ENCODE peak calls at places on chromosomes 11 and 22, in four cellular contexts. K is spleen, F is MCF 10A, X is IMR-90. T is an unnamed sample.
A peak's percentile ranks its signal among the peaks of the same experiment; 100 is the strongest.

GRCh38 chr11:2509481-2510001 is 64.7 kb downstream of the KCNQ1 start:
- DNase-seq in K (peak; percentile 57), F (no peak), X (no peak), T (no peak)

GRCh38 chr22:46368422-46368821 is 32.9 kb downstream of the TRMU start:
- DNase-seq in K (no peak), F (no peak), X (no peak), T (no peak)

GRCh38 chr11:68897441-68897840 is 6.2 kb downstream of the MRPL21 start:
- DNase-seq in K (peak; percentile 33), F (no peak), X (no peak), T (no peak)

GRCh38 chr11:27241316-27242122 is 121.5 kb downstream of the CCDC34 start:
- DNase-seq in K (no peak), F (peak; percentile 42), X (peak; percentile 91), T (peak; percentile 46)

GRCh38 chr22:24095816-24096215 is 84.7 kb downstream of the CABIN1 start:
- DNase-seq in K (peak; percentile 16), F (no peak), X (no peak), T (no peak)

GRCh38 chr11:107198490-107199007 is 180.3 kb upstream of the GUCY1A2 start:
- DNase-seq in K (no peak), F (no peak), X (no peak), T (no peak)

GRCh38 chr22:47091241-47091691 is 328.8 kb downstream of the TBC1D22A start:
- DNase-seq in K (no peak), F (no peak), X (no peak), T (peak; percentile 24)

GRCh38 chr22:42294034-42294985 is 23.9 kb upstream of the TCF20 start:
- DNase-seq in K (no peak), F (peak; percentile 62), X (peak; percentile 41), T (peak; percentile 67)

GRCh38 chr11:16791494-16791961 is 53.1 kb downstream of the C11orf58 start:
- DNase-seq in K (peak; percentile 76), F (peak; percentile 84), X (peak; percentile 95), T (peak; percentile 96)

GRCh38 chr11:6404341-6405038 is 14.2 kb downstream of the SMPD1 start:
- DNase-seq in K (no peak), F (no peak), X (peak; percentile 70), T (peak; percentile 25)

GRCh38 chr22:39360242-39360641 is 10.5 kb downstream of the SYNGR1 start:
- DNase-seq in K (no peak), F (no peak), X (no peak), T (no peak)

GRCh38 chr11:64837887-64838351 is 6.5 kb downstream of the CDC42BPG start:
- DNase-seq in K (no peak), F (no peak), X (no peak), T (no peak)

GRCh38 chr11:12066799-12067508 is 43.4 kb upstream of the MICAL2 start:
- DNase-seq in K (no peak), F (peak; percentile 82), X (peak; percentile 56), T (peak; percentile 71)

GRCh38 chr22:19779011-19779421 is 18.4 kb downstream of the TBX1 start:
- DNase-seq in K (peak; percentile 32), F (no peak), X (no peak), T (no peak)

GRCh38 chr22:33969052-33969451 is 48.8 kb upstream of the LARGE1 start:
- DNase-seq in K (no peak), F (no peak), X (no peak), T (peak; percentile 1)

GRCh38 chr22:32880906-32881596 is 79.5 kb downstream of the TIMP3 start:
- DNase-seq in K (peak; percentile 83), F (no peak), X (peak; percentile 73), T (peak; percentile 90)

GRCh38 chr11:7098235-7098832 is 9.5 kb downstream of the RBMXL2 start:
- DNase-seq in K (no peak), F (peak; percentile 63), X (peak; percentile 46), T (peak; percentile 71)

GRCh38 chr11:133835258-133836075 is 9.8 kb downstream of the SPATA19 start:
- DNase-seq in K (no peak), F (peak; percentile 70), X (peak; percentile 4), T (peak; percentile 45)

GRCh38 chr11:43555811-43556210 is 124.7 kb upstream of the HSD17B12 start:
- DNase-seq in K (no peak), F (peak; percentile 6), X (peak; percentile 37), T (peak; percentile 83)

GRCh38 chr22:50326959-50327710 is at the start of gene DENND6B:
- DNase-seq in K (peak; percentile 95), F (peak; percentile 68), X (peak; percentile 69), T (peak; percentile 72)

GRCh38 chr22:48238018-48238915 is 1475.8 kb downstream of the TBC1D22A start:
- DNase-seq in K (peak; percentile 66), F (no peak), X (no peak), T (no peak)

GRCh38 chr22:43823353-43823908 is 11.3 kb upstream of the EFCAB6 start:
- DNase-seq in K (no peak), F (peak; percentile 11), X (no peak), T (no peak)

GRCh38 chr11:74754507-74755255 is 6.0 kb downstream of the RNF169 start:
- DNase-seq in K (no peak), F (peak; percentile 63), X (peak; percentile 96), T (peak; percentile 86)

GRCh38 chr11:57668467-57668890 is 565 bp downstream of the ZDHHC5 start:
- DNase-seq in K (no peak), F (no peak), X (no peak), T (no peak)

GRCh38 chr11:123694551-123694950 is 40.1 kb upstream of the SCN3B start:
- DNase-seq in K (no peak), F (no peak), X (no peak), T (no peak)

GRCh38 chr11:62133328-62134065 is 9.7 kb downstream of the INCENP start:
- DNase-seq in K (no peak), F (no peak), X (no peak), T (no peak)

GRCh38 chr11:71568707-71569349 is 3.5 kb downstream of the KRTAP5-10 start:
- DNase-seq in K (no peak), F (no peak), X (no peak), T (peak; percentile 16)

DNA sequence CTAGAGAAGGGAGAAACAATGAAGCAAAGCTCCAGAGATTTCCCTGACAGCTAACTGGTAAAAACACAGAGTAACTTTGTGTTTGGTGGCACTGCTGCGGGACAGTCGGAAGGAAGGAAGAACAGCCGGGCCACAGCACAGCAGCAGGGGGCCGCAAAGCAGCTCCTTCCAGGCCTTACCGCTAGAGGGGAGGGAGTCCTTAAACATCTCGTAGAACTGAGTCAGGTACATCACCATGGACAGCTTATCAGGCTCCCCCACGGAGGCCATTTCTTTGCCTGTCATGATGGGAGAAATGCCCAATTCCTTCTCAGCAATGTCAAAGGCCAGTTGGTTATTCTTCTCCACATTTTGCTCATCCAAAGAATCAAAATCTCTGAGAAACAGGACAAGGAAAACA is 114.6 kb upstream of the BID start:
- DNase-seq in K (no peak), F (no peak), X (peak; percentile 47), T (peak; percentile 71)
- TF ChIP-seq CTCF in K (no peak), F (no peak), X (peak; percentile 41), T (peak; percentile 79)

DNA sequence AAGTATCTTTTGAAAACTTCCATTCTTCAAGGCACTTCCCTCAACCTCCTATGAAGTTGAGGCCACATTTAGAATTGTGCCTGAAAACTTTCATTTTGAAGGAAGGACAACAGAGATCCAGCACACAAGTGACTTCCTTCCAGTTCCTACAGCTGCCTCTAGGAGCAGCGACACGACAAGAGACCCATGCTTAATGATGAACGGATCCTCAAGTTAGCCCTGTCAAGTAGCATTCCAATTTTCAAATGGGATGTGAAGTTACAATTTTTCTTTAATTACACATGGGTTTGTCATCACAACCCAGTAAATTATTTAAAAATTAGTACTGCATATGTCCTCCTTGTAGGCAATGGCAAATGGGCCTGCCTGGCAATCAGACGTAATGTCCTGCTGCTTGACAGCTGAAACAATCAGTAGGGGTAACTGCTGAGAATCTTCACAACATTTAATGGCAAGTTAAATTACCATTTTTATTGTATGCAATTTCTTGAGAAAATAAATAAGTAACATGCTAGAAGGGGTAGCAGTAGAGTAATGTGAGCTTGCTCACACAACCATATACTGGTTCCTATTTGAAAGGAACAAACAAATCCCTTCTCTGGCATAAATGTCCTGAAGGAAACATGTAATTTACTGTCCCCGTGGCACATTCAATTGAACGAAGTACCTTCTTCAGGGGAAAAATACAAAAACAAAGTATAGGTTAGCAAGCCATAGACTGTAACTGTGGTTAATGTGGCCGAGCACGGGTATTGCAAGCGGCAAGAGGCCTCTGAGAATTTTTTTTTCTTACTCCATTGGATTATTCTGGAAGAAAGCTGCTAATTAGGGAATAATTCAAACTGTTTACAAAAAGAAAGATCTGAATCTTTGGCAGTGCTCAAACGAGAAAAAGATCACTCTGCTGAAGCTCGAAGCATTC is 288.3 kb downstream of the CADM1 start:
- DNase-seq in K (no peak), F (peak; percentile 25), X (no peak), T (peak; percentile 36)
- TF ChIP-seq CTCF in K (no peak), F (peak; percentile 18), X (peak; percentile 27), T (peak; percentile 63)

DNA sequence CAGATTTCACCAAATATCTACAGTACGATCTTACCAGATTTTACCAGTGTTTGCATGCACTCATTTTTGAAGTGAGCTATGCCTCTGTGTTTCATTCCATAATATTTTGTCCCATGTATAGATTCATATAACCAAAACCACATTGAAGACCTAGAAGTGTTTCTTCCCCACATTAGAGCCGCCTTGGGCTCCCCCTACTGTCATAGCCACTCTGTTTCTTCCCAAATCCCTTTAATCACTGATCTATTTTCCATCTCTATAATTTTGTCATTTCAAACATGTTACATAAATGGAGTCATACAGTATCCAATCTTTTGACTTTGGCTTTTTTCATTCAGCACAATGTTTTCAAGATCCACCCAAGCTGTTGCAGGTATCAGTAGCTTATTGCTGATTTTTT is 12.7 kb downstream of the MRGPRX3 start:
- DNase-seq in K (no peak), F (no peak), X (no peak), T (peak; percentile 14)
- TF ChIP-seq CTCF in K (no peak), F (no peak), X (no peak), T (peak; percentile 51)

GRCh38 chr11:111565111-111565720 is 24.7 kb downstream of the LAYN start:
- DNase-seq in K (no peak), F (peak; percentile 75), X (peak; percentile 80), T (peak; percentile 87)

GRCh38 chr11:111569476-111569875 is 29.0 kb downstream of the LAYN start:
- DNase-seq in K (no peak), F (no peak), X (peak; percentile 32), T (no peak)

GRCh38 chr11:111561801-111562325 is 21.3 kb downstream of the LAYN start:
- DNase-seq in K (no peak), F (peak; percentile 32), X (peak; percentile 86), T (peak; percentile 82)

GRCh38 chr11:111562692-111563389 is 22.3 kb downstream of the LAYN start:
- DNase-seq in K (no peak), F (no peak), X (no peak), T (no peak)

DNA sequence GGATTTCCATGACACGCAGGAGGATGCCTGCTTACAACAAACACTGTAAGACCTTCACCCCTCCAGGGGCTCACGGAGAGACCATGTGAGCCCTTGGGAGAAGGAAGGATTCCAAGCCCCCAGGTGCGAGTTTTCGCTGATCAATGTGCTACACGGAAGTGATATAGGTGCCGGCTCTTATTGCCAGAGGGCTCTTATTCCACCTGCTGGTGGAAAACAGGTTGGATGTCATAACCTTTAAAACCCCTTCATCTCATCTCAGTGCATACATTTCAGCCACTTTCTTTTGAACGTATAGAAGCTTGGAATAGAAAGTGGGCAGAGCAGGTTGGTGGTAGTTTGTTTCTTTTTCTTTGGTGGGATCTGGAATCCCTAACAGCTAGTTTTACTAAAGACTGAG is 25.8 kb downstream of the LAYN start:
- DNase-seq in K (no peak), F (no peak), X (no peak), T (no peak)
- TF ChIP-seq CTCF in K (no peak), F (no peak), X (no peak), T (no peak)